ENCODE peak calls at places on chromosomes 3 and 15, in five cellular contexts. One of them, this sample, is unnamed.

GRCh38 chr15:28978661-28979060 is 92.9 kb downstream of the APBA2 start:
- DNase-seq in CD4-positive, alpha-beta T cell: no peak
- DNase-seq in neural crest cell: no peak
- DNase-seq in foreskin fibroblast: no peak
- DNase-seq in coronary artery: no peak
- DNase-seq in this sample: no peak

GRCh38 chr3:49813497-49814174 is at the start of gene UBA7:
- DNase-seq in CD4-positive, alpha-beta T cell: peak; percentile 52
- DNase-seq in neural crest cell: no peak
- DNase-seq in foreskin fibroblast: peak; percentile 48
- DNase-seq in coronary artery: no peak
- DNase-seq in this sample: no peak

GRCh38 chr3:14285526-14285925 is 106.9 kb downstream of the LSM3 start:
- DNase-seq in CD4-positive, alpha-beta T cell: no peak
- DNase-seq in neural crest cell: no peak
- DNase-seq in foreskin fibroblast: no peak
- DNase-seq in coronary artery: no peak
- DNase-seq in this sample: no peak

GRCh38 chr3:59692117-59692516 is 642.3 kb upstream of the CFAP20DC start:
- DNase-seq in CD4-positive, alpha-beta T cell: no peak
- DNase-seq in neural crest cell: no peak
- DNase-seq in foreskin fibroblast: no peak
- DNase-seq in coronary artery: no peak
- DNase-seq in this sample: no peak

GRCh38 chr3:66098436-66098835 is 59.7 kb upstream of the MAGI1 start:
- DNase-seq in CD4-positive, alpha-beta T cell: no peak
- DNase-seq in neural crest cell: no peak
- DNase-seq in foreskin fibroblast: peak; percentile 59
- DNase-seq in coronary artery: no peak
- DNase-seq in this sample: no peak

GRCh38 chr3:29914861-29915524 is 634.1 kb downstream of the RBMS3 start:
- DNase-seq in CD4-positive, alpha-beta T cell: no peak
- DNase-seq in neural crest cell: no peak
- DNase-seq in foreskin fibroblast: peak; percentile 65
- DNase-seq in coronary artery: no peak
- DNase-seq in this sample: no peak

GRCh38 chr3:139113231-139113749 is 68.6 kb upstream of the PRR23C start:
- DNase-seq in CD4-positive, alpha-beta T cell: no peak
- DNase-seq in neural crest cell: no peak
- DNase-seq in foreskin fibroblast: no peak
- DNase-seq in coronary artery: peak; percentile 50
- DNase-seq in this sample: no peak

GRCh38 chr3:185728630-185729334 is 96.1 kb downstream of the IGF2BP2 start:
- DNase-seq in CD4-positive, alpha-beta T cell: no peak
- DNase-seq in neural crest cell: no peak
- DNase-seq in foreskin fibroblast: no peak
- DNase-seq in coronary artery: no peak
- DNase-seq in this sample: no peak

GRCh38 chr3:97952280-97952679 is 20.0 kb downstream of the RIOX2 start:
- DNase-seq in CD4-positive, alpha-beta T cell: no peak
- DNase-seq in neural crest cell: no peak
- DNase-seq in foreskin fibroblast: peak; percentile 89
- DNase-seq in coronary artery: no peak
- DNase-seq in this sample: no peak

GRCh38 chr15:100690786-100691160 is 88.4 kb downstream of the ASB7 start:
- DNase-seq in CD4-positive, alpha-beta T cell: no peak
- DNase-seq in neural crest cell: no peak
- DNase-seq in foreskin fibroblast: no peak
- DNase-seq in coronary artery: peak; percentile 21
- DNase-seq in this sample: no peak

GRCh38 chr3:127848131-127849129 is 26.1 kb upstream of the MGLL start:
- DNase-seq in CD4-positive, alpha-beta T cell: no peak
- DNase-seq in neural crest cell: no peak
- DNase-seq in foreskin fibroblast: peak; percentile 20
- DNase-seq in coronary artery: no peak
- DNase-seq in this sample: no peak

GRCh38 chr3:27195059-27195458 is 174.1 kb downstream of the NEK10 start:
- DNase-seq in CD4-positive, alpha-beta T cell: no peak
- DNase-seq in neural crest cell: no peak
- DNase-seq in foreskin fibroblast: no peak
- DNase-seq in coronary artery: no peak
- DNase-seq in this sample: no peak

GRCh38 chr3:13626915-13627460 is 78.1 kb downstream of the FBLN2 start:
- DNase-seq in CD4-positive, alpha-beta T cell: no peak
- DNase-seq in neural crest cell: no peak
- DNase-seq in foreskin fibroblast: no peak
- DNase-seq in coronary artery: no peak
- DNase-seq in this sample: no peak

GRCh38 chr15:31459011-31459748 is 132.5 kb downstream of the KLF13 start:
- DNase-seq in CD4-positive, alpha-beta T cell: no peak
- DNase-seq in neural crest cell: no peak
- DNase-seq in foreskin fibroblast: no peak
- DNase-seq in coronary artery: no peak
- DNase-seq in this sample: no peak

GRCh38 chr3:194935061-194935460 is 249.4 kb downstream of the FAM43A start:
- DNase-seq in CD4-positive, alpha-beta T cell: no peak
- DNase-seq in neural crest cell: no peak
- DNase-seq in foreskin fibroblast: no peak
- DNase-seq in coronary artery: no peak
- DNase-seq in this sample: no peak

GRCh38 chr15:73648027-73648295 is 14.8 kb upstream of the NPTN start:
- DNase-seq in CD4-positive, alpha-beta T cell: no peak
- DNase-seq in neural crest cell: no peak
- DNase-seq in foreskin fibroblast: no peak
- DNase-seq in coronary artery: no peak
- DNase-seq in this sample: no peak

GRCh38 chr15:99438691-99439523 is 126.9 kb upstream of the MEF2A start:
- DNase-seq in CD4-positive, alpha-beta T cell: peak; percentile 36
- DNase-seq in neural crest cell: peak; percentile 0
- DNase-seq in foreskin fibroblast: no peak
- DNase-seq in coronary artery: peak; percentile 69
- DNase-seq in this sample: peak; percentile 2

GRCh38 chr15:98505611-98506031 is 142.7 kb upstream of the IGF1R start:
- DNase-seq in CD4-positive, alpha-beta T cell: no peak
- DNase-seq in neural crest cell: no peak
- DNase-seq in foreskin fibroblast: peak; percentile 13
- DNase-seq in coronary artery: no peak
- DNase-seq in this sample: no peak

GRCh38 chr3:87997298-87997697 is 61.5 kb downstream of the CGGBP1 start:
- DNase-seq in CD4-positive, alpha-beta T cell: no peak
- DNase-seq in neural crest cell: no peak
- DNase-seq in foreskin fibroblast: peak; percentile 13
- DNase-seq in coronary artery: no peak
- DNase-seq in this sample: no peak

GRCh38 chr15:74454764-74455500 is 6.0 kb downstream of the UBL7 start:
- DNase-seq in CD4-positive, alpha-beta T cell: no peak
- DNase-seq in neural crest cell: no peak
- DNase-seq in foreskin fibroblast: no peak
- DNase-seq in coronary artery: no peak
- DNase-seq in this sample: no peak

GRCh38 chr3:27591321-27591711 is 107.1 kb upstream of the SLC4A7 start:
- DNase-seq in CD4-positive, alpha-beta T cell: no peak
- DNase-seq in neural crest cell: no peak
- DNase-seq in foreskin fibroblast: no peak
- DNase-seq in coronary artery: no peak
- DNase-seq in this sample: no peak

GRCh38 chr3:58924581-58924980 is 125.2 kb downstream of the CFAP20DC start:
- DNase-seq in CD4-positive, alpha-beta T cell: no peak
- DNase-seq in neural crest cell: no peak
- DNase-seq in foreskin fibroblast: peak; percentile 26
- DNase-seq in coronary artery: no peak
- DNase-seq in this sample: no peak

GRCh38 chr3:168186293-168186983 is 90.7 kb upstream of the GOLIM4 start:
- DNase-seq in CD4-positive, alpha-beta T cell: no peak
- DNase-seq in neural crest cell: no peak
- DNase-seq in foreskin fibroblast: no peak
- DNase-seq in coronary artery: no peak
- DNase-seq in this sample: no peak

GRCh38 chr15:75043509-75044257 is 20.3 kb downstream of the PPCDC start:
- DNase-seq in CD4-positive, alpha-beta T cell: no peak
- DNase-seq in neural crest cell: no peak
- DNase-seq in foreskin fibroblast: peak; percentile 100
- DNase-seq in coronary artery: peak; percentile 100
- DNase-seq in this sample: no peak

GRCh38 chr3:8647137-8647970 is 2.8 kb upstream of the SSUH2 start:
- DNase-seq in CD4-positive, alpha-beta T cell: no peak
- DNase-seq in neural crest cell: no peak
- DNase-seq in foreskin fibroblast: no peak
- DNase-seq in coronary artery: no peak
- DNase-seq in this sample: no peak

GRCh38 chr15:83846847-83847246 is 192.9 kb downstream of the ADAMTSL3 start:
- DNase-seq in CD4-positive, alpha-beta T cell: no peak
- DNase-seq in neural crest cell: no peak
- DNase-seq in foreskin fibroblast: peak; percentile 92
- DNase-seq in coronary artery: no peak
- DNase-seq in this sample: no peak

GRCh38 chr3:159032311-159032710 is 230.5 kb downstream of the MFSD1 start:
- DNase-seq in CD4-positive, alpha-beta T cell: no peak
- DNase-seq in neural crest cell: no peak
- DNase-seq in foreskin fibroblast: peak; percentile 47
- DNase-seq in coronary artery: no peak
- DNase-seq in this sample: no peak

GRCh38 chr15:47609693-47610092 is 107.6 kb upstream of the SEMA6D start:
- DNase-seq in CD4-positive, alpha-beta T cell: no peak
- DNase-seq in neural crest cell: no peak
- DNase-seq in foreskin fibroblast: no peak
- DNase-seq in coronary artery: no peak
- DNase-seq in this sample: no peak

GRCh38 chr15:78565951-78566774 is 843 bp downstream of the CHRNA5 start:
- DNase-seq in CD4-positive, alpha-beta T cell: no peak
- DNase-seq in neural crest cell: peak; percentile 8
- DNase-seq in foreskin fibroblast: peak; percentile 17
- DNase-seq in coronary artery: no peak
- DNase-seq in this sample: no peak
- TF ChIP-seq CTCF in CD4-positive, alpha-beta T cell: no peak
- TF ChIP-seq CTCF in neural crest cell: peak; percentile 55
- TF ChIP-seq CTCF in foreskin fibroblast: no peak
- TF ChIP-seq CTCF in coronary artery: no peak
- TF ChIP-seq CTCF in this sample: peak; percentile 32

DNA sequence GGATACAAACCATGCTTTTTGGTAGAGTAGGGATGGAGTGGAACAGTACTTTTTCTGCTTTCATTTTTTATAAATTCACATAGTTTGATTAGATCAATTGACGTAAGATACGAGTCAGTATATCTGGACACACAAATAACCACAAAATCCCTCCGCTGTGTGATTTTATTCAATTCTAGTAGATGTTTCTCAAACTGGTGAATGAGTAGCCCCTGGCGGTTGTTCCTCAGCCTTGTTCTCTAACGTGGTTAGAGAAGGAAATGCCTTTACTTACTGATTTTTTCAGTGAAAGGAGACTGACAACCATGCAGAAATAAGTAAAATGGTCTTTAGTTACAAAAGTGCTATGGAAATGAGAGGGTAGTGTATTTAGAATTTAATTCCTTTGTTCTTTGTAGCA is 161.0 kb downstream of the TCF12 start:
- DNase-seq in CD4-positive, alpha-beta T cell: no peak
- DNase-seq in neural crest cell: no peak
- DNase-seq in foreskin fibroblast: no peak
- DNase-seq in coronary artery: no peak
- DNase-seq in this sample: no peak
- TF ChIP-seq CTCF in CD4-positive, alpha-beta T cell: peak; percentile 30
- TF ChIP-seq CTCF in neural crest cell: peak; percentile 21
- TF ChIP-seq CTCF in foreskin fibroblast: no peak
- TF ChIP-seq CTCF in coronary artery: no peak
- TF ChIP-seq CTCF in this sample: no peak

GRCh38 chr3:169390741-169391300 is 272.7 kb downstream of the MECOM start:
- DNase-seq in CD4-positive, alpha-beta T cell: no peak
- DNase-seq in neural crest cell: no peak
- DNase-seq in foreskin fibroblast: no peak
- DNase-seq in coronary artery: no peak
- DNase-seq in this sample: no peak
- TF ChIP-seq CTCF in CD4-positive, alpha-beta T cell: no peak
- TF ChIP-seq CTCF in neural crest cell: no peak
- TF ChIP-seq CTCF in foreskin fibroblast: no peak
- TF ChIP-seq CTCF in coronary artery: no peak
- TF ChIP-seq CTCF in this sample: no peak

DNA sequence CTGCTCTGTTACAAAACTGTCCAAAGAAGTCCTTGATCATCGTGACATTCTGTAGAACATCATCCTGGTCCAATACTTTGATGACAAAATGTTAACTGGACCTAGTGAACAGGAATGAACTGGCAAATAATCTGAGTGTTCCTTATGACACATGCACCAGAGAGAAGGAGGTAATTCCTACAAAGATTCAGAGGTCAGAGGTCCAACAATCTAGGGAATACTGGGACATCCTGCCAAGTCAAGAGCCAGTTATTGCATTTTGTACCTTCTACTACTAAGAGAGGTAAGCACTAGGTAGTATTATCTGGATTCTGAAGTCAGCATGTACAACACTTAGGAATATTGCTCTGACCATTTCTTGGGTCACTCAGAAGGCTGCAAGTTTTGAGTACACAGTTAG is 20.8 kb downstream of the LZTFL1 start:
- DNase-seq in CD4-positive, alpha-beta T cell: no peak
- DNase-seq in neural crest cell: no peak
- DNase-seq in foreskin fibroblast: no peak
- DNase-seq in coronary artery: no peak
- DNase-seq in this sample: no peak
- TF ChIP-seq CTCF in CD4-positive, alpha-beta T cell: no peak
- TF ChIP-seq CTCF in neural crest cell: no peak
- TF ChIP-seq CTCF in foreskin fibroblast: no peak
- TF ChIP-seq CTCF in coronary artery: no peak
- TF ChIP-seq CTCF in this sample: no peak

This sample was measured in progenitor cell of endocrine pancreas.